ENCODE peak calls at places on chromosomes 2 and 18, in six cellular contexts. B is IMR-90, P is HL-60, A is fibroblast of lung, G is kidney epithelial cell, T is astrocyte of the spinal cord. D is an unnamed sample.

GRCh38 chr2:1588994-1589611 is 155.2 kb downstream of the PXDN start:
- DNase-seq in G (no peak), P (no peak), B (peak), T (no peak), A (no peak), D (no peak)

GRCh38 chr2:186497928-186498327 is 11.9 kb downstream of the ZC3H15 start:
- DNase-seq in P (no peak), T (no peak), G (no peak), B (no peak), A (no peak), D (no peak)

GRCh38 chr2:148303166-148303565 is 282.3 kb downstream of the MBD5 start:
- DNase-seq in T (peak), P (no peak), G (no peak), B (no peak), A (no peak), D (no peak)

GRCh38 chr18:1014951-1015627 is 110.4 kb downstream of the ADCYAP1 start:
- DNase-seq in B (no peak), G (no peak), T (peak), P (no peak), A (no peak), D (peak)

GRCh38 chr2:178287652-178288344 is 93.5 kb downstream of the OSBPL6 start:
- DNase-seq in G (no peak), P (no peak), A (no peak), T (no peak), B (no peak), D (no peak)

GRCh38 chr2:167972746-167973145 is 274.6 kb downstream of the STK39 start:
- DNase-seq in P (no peak), T (no peak), G (no peak), B (no peak), A (no peak), D (no peak)

GRCh38 chr2:3770724-3771415 is 67.5 kb downstream of the DCDC2C start:
- DNase-seq in P (no peak), T (no peak), B (no peak), A (no peak), G (no peak), D (no peak)

GRCh38 chr18:56795381-56795780 is 144.2 kb downstream of the WDR7 start:
- DNase-seq in A (peak), T (peak), B (peak), P (no peak), G (no peak), D (no peak)

GRCh38 chr2:137706786-137707613 is 257.3 kb upstream of the HNMT start:
- DNase-seq in A (no peak), P (peak), G (no peak), B (no peak), T (no peak), D (no peak)

GRCh38 chr2:160165996-160166395 is 34.1 kb downstream of the ITGB6 start:
- DNase-seq in B (no peak), G (no peak), A (no peak), P (no peak), T (no peak), D (no peak)

GRCh38 chr2:119289093-119289492 is 65.5 kb downstream of the STEAP3 start:
- DNase-seq in G (no peak), A (peak), T (peak), B (no peak), P (no peak), D (no peak)

GRCh38 chr18:3250237-3251107 is 2.9 kb downstream of the MYL12A start:
- DNase-seq in B (peak), P (no peak), A (peak), G (no peak), T (peak), D (peak)

GRCh38 chr2:139162957-139163356 is 382.8 kb upstream of the NXPH2 start:
- DNase-seq in A (no peak), P (no peak), G (no peak), T (no peak), B (no peak), D (no peak)

GRCh38 chr2:137255345-137255744 is 490.0 kb downstream of the THSD7B start:
- DNase-seq in A (no peak), B (no peak), G (no peak), T (no peak), P (no peak), D (no peak)

GRCh38 chr18:35282353-35282752 is 7.7 kb downstream of the ZSCAN30 start:
- DNase-seq in A (peak), T (peak), G (peak), B (peak), P (no peak), D (no peak)

GRCh38 chr2:109401370-109401769 is 212.4 kb downstream of the SEPTIN10 start:
- DNase-seq in T (no peak), B (no peak), A (no peak), P (no peak), G (no peak), D (no peak)

GRCh38 chr18:23884712-23885375 is 129.7 kb upstream of the TTC39C start:
- DNase-seq in P (no peak), T (no peak), B (no peak), G (no peak), A (no peak), D (no peak)

GRCh38 chr18:25915907-25916306 is 174.5 kb downstream of the SS18 start:
- DNase-seq in P (no peak), G (no peak), B (no peak), T (no peak), A (no peak), D (no peak)

GRCh38 chr2:2269426-2269825 is 61.6 kb downstream of the MYT1L start:
- DNase-seq in P (no peak), A (no peak), B (no peak), G (no peak), T (no peak), D (no peak)

GRCh38 chr2:190912731-190913130 is 32.1 kb downstream of the GLS start:
- DNase-seq in G (no peak), B (peak), A (peak), T (peak), P (no peak), D (no peak)

GRCh38 chr2:47641366-47641765 is 141.6 kb upstream of the MSH6 start:
- DNase-seq in T (no peak), A (no peak), B (no peak), P (no peak), G (no peak), D (no peak)

GRCh38 chr2:183532514-183532913 is 408.3 kb downstream of the NUP35 start:
- DNase-seq in T (peak), A (no peak), G (no peak), B (no peak), P (no peak), D (no peak)

GRCh38 chr2:233693963-233694362 is 1.3 kb downstream of the UGT1A6 start:
- DNase-seq in B (no peak), P (no peak), G (no peak), T (no peak), A (no peak), D (no peak)

GRCh38 chr2:24122356-24123211 is 550 bp downstream of the PFN4 start:
- DNase-seq in B (peak), P (no peak), T (peak), G (no peak), A (peak), D (no peak)

GRCh38 chr2:129719335-129719734 is 260.1 kb upstream of the RAB6C start:
- DNase-seq in P (no peak), G (no peak), B (no peak), T (no peak), A (no peak), D (no peak)

GRCh38 chr18:72119082-72119481 is 425.1 kb downstream of the CBLN2 start:
- DNase-seq in P (no peak), B (no peak), G (no peak), T (no peak), A (no peak), D (no peak)

GRCh38 chr2:159153463-159153862 is 133.0 kb downstream of the WDSUB1 start:
- DNase-seq in A (no peak), B (no peak), G (no peak), P (no peak), T (no peak), D (no peak)

GRCh38 chr2:152336854-152337510 is 2.0 kb downstream of the FMNL2 start:
- DNase-seq in T (peak), P (no peak), B (peak), G (no peak), A (peak), D (no peak)

GRCh38 chr2:63544017-63544627 is 44.2 kb downstream of the WDPCP start:
- DNase-seq in G (no peak), A (peak), P (no peak), B (peak), T (peak), D (no peak)

GRCh38 chr2:223860809-223861738 is 23.7 kb upstream of the AP1S3 start:
- DNase-seq in A (peak), B (peak), T (peak), P (no peak), G (no peak), D (peak)

GRCh38 chr2:109186656-109187250 is 57.7 kb downstream of the SH3RF3 start:
- DNase-seq in P (no peak), B (no peak), A (no peak), T (no peak), G (no peak), D (no peak)

GRCh38 chr2:75637568-75637967 is 9.0 kb upstream of the MRPL19 start:
- DNase-seq in A (no peak), P (no peak), G (no peak), T (no peak), B (no peak), D (no peak)

GRCh38 chr2:7053650-7054262 is 136.5 kb downstream of the RNF144A start:
- DNase-seq in T (no peak), B (no peak), P (no peak), A (no peak), G (no peak), D (no peak)

GRCh38 chr2:232487385-232488096 is at the start of gene ECEL1:
- DNase-seq in G (no peak), A (no peak), P (no peak), B (no peak), T (no peak), D (no peak)

GRCh38 chr2:82740527-82740926 is 1718.6 kb downstream of the SUCLG1 start:
- DNase-seq in G (no peak), T (no peak), A (no peak), B (no peak), P (no peak), D (no peak)

GRCh38 chr2:240795468-240795867 is 24.6 kb downstream of the KIF1A start:
- DNase-seq in P (no peak), G (no peak), A (no peak), B (no peak), T (no peak), D (no peak)

GRCh38 chr2:168913495-168913894 is 12.4 kb downstream of the G6PC2 start:
- DNase-seq in T (no peak), P (no peak), B (no peak), A (no peak), G (no peak), D (no peak)

GRCh38 chr18:13639196-13639595 is 87.2 kb downstream of the FAM210A start:
- DNase-seq in P (no peak), A (no peak), B (no peak), T (no peak), G (no peak), D (no peak)

GRCh38 chr2:46329340-46329739 is 32.1 kb downstream of the EPAS1 start:
- DNase-seq in P (no peak), G (no peak), A (no peak), B (no peak), T (no peak), D (no peak)

GRCh38 chr2:46325178-46325928 is 28.1 kb downstream of the EPAS1 start:
- DNase-seq in A (no peak), T (peak), P (no peak), B (peak), G (peak), D (no peak)

GRCh38 chr2:46326231-46326980 is 29.2 kb downstream of the EPAS1 start:
- DNase-seq in T (no peak), P (peak), B (no peak), A (no peak), G (no peak), D (no peak)

GRCh38 chr2:46328316-46328715 is 31.1 kb downstream of the EPAS1 start:
- DNase-seq in A (no peak), P (no peak), B (no peak), T (no peak), G (no peak), D (no peak)

DNA sequence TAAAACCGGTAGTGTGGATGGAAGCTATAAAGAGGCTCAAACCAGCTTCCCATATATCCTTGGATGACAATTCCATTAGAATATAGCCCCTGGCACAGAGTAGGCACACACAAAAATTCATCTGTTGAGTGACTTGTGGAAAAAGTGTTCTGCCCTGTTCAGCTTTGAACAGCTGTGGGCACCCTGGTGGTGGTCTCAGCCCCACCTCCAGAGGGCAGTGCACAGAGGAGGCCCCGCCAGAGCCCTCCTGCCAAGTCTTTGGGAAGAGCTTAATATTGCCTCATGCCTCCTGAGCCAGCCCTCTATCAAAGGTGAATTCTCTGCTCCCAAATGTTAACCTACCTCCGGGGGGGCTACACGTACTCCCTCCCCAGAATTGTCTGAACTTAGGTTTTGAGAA is 30.4 kb downstream of the EPAS1 start:
- DNase-seq in T (no peak), P (no peak), G (no peak), B (no peak), A (no peak), D (no peak)
- TF ChIP-seq CTCF in T (peak), P (no peak), G (peak), B (peak), A (no peak), D (peak)

GRCh38 chr18:57803119-57803969 is at the start of gene ATP8B1:
- DNase-seq in G (peak), B (peak), A (peak), P (peak), T (peak), D (no peak)

GRCh38 chr18:57802869-57803118 is 321 bp downstream of the ATP8B1 start:
- DNase-seq in G (no peak), B (no peak), A (no peak), P (no peak), T (no peak), D (no peak)

GRCh38 chr18:57805117-57805516 is 2.0 kb upstream of the ATP8B1 start:
- DNase-seq in T (no peak), G (no peak), A (no peak), P (no peak), B (no peak), D (no peak)

GRCh38 chr18:57801379-57802165 is 1.5 kb downstream of the ATP8B1 start:
- DNase-seq in B (no peak), G (no peak), T (no peak), A (no peak), P (no peak), D (no peak)

DNA sequence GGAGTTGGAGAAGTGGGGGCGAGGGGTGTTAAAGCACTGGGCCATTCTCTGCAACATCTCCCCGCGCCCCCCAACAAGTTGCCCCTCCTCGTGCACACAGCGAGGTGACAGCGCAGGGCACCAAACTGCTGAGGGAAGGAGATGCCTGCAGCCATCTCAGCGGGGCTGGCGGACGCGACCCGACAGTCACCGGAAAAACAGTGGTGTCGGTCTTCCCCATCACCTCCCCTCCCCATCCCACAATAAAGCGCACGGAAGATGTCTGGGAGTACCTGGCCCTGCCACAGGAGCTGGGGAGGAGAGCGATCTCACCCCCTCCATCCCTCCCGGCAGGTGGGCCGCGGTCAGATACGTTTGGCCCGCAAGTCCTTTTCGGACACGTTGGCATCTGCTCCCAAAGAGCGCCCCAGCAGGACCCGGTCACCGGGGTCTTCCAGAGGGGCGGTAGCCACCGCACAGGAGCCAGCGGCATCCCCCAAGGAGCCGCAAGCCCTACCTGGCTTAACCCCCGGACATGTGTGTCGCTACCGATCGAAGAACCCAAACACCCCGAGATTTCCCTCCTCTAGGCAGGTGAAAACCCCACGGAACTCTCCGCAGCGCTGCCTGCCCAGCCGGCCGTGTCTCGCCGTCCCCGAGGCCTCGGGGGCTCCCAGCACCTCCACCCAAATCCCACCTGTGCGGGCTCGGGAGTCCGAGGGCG is 798 bp downstream of the ATP8B1 start:
- DNase-seq in T (no peak), G (no peak), P (no peak), A (no peak), B (no peak), D (no peak)
- H3K4me3 ChIP-seq in T (peak), G (peak), P (peak), A (peak), B (peak), D (peak)

GRCh38 chr18:62810682-62811081 is 95.3 kb downstream of the PHLPP1 start:
- DNase-seq in A (no peak), P (no peak), G (no peak), B (no peak), T (no peak), D (no peak)
- TF ChIP-seq CTCF in A (no peak), P (no peak), G (no peak), B (no peak), T (no peak), D (no peak)

DNA sequence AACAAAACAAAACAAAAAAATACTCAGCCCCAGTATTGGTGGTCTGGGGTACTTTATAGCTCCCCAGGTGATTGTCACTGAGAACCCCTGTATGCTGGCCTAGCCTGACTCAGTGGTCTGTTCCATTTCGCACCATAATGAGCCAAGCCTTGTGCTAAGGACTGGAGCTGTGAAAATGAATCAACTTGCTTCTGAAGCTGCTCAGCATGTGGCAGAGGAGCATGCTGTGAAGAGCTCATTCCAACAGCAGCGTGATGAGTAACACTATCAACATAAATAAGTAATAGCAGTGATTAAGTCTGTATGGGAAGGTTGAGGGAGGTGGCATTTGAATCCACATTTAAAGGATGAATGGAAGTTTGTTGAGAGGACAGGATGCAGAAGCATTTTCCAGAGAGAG is 67.2 kb upstream of the ATL2 start:
- DNase-seq in B (peak), P (no peak), T (peak), A (no peak), G (no peak), D (no peak)
- H3K4me3 ChIP-seq in B (no peak), P (no peak), T (no peak), A (no peak), G (no peak), D (no peak)

GRCh38 chr18:8948471-8949149 is 153.9 kb upstream of the NDUFV2 start:
- DNase-seq in A (peak), G (peak), T (peak), B (peak), P (no peak), D (no peak)

GRCh38 chr18:8949206-8949605 is 153.3 kb upstream of the NDUFV2 start:
- DNase-seq in P (no peak), A (no peak), G (no peak), B (peak), T (no peak), D (no peak)

GRCh38 chr18:8951491-8951890 is 151.0 kb upstream of the NDUFV2 start:
- DNase-seq in A (no peak), P (no peak), T (no peak), B (no peak), G (no peak), D (no peak)

GRCh38 chr18:8952174-8952573 is 150.3 kb upstream of the NDUFV2 start:
- DNase-seq in T (no peak), G (no peak), P (no peak), B (no peak), A (no peak), D (no peak)

GRCh38 chr18:8952796-8953760 is 149.4 kb upstream of the NDUFV2 start:
- DNase-seq in P (no peak), T (peak), A (peak), G (no peak), B (peak), D (no peak)
- TF ChIP-seq CTCF in P (no peak), T (no peak), A (no peak), G (no peak), B (peak), D (no peak)

DNA sequence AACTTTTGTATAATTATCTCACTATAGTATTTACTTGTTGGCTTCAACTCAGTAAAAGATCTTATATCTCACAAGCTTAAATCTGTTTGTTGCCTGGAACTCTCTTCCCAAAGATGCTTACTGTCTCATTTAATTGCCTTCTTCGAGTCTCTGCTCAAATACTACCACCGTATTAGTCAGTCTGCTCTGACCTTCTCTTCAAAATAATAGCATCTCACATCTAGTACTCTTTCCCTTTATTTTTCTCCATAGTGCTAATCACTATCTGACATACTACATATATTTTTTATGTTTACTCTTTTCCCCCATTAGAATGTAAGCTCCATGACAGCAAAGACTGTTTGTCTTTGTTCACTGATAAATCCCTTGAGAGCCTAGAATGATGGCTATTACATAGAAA is 10.6 kb upstream of the MPP4 start:
- DNase-seq in P (no peak), G (no peak), T (no peak), B (no peak), A (no peak), D (no peak)
- H3K4me3 ChIP-seq in P (no peak), G (no peak), T (no peak), B (no peak), A (no peak), D (no peak)

GRCh38 chr2:173502296-173502695 is 147.6 kb downstream of the CDCA7 start:
- DNase-seq in P (no peak), B (no peak), T (no peak), G (no peak), A (no peak), D (no peak)
- TF ChIP-seq CTCF in P (no peak), B (no peak), T (no peak), G (no peak), A (no peak), D (no peak)

GRCh38 chr18:46152808-46153617 is 48.8 kb downstream of the HAUS1 start:
- DNase-seq in G (no peak), B (no peak), T (no peak), P (no peak), A (no peak), D (peak)
- H3K4me3 ChIP-seq in G (no peak), B (no peak), T (no peak), P (no peak), A (no peak), D (peak)

D was measured in retinal pigment epithelial cell.